ENCODE peak calls at places on chromosome 5, in four cellular contexts. One of them, this sample, is unnamed.

GRCh38 chr5:32842798-32843531 is 131.8 kb downstream of the NPR3 start:
- DNase-seq in heart right ventricle: no peak
- DNase-seq in left cardiac atrium: peak; percentile 35
- DNase-seq in stimulated activated CD8-positive, alpha-beta memory T cell treated with anti-CD3 and anti-CD28 coated beads, Interleukin-12 subunit alpha, Interleukin-12 subunit beta, amount 100 ng/mL, for 1 hour: no peak
- DNase-seq in this sample: no peak

GRCh38 chr5:169152946-169153345 is 148.0 kb downstream of the SLIT3 start:
- DNase-seq in heart right ventricle: no peak
- DNase-seq in left cardiac atrium: no peak
- DNase-seq in stimulated activated CD8-positive, alpha-beta memory T cell treated with anti-CD3 and anti-CD28 coated beads, Interleukin-12 subunit alpha, Interleukin-12 subunit beta, amount 100 ng/mL, for 1 hour: no peak
- DNase-seq in this sample: no peak

GRCh38 chr5:149355688-149356087 is 2.2 kb upstream of the PCYOX1L start:
- DNase-seq in heart right ventricle: no peak
- DNase-seq in left cardiac atrium: no peak
- DNase-seq in stimulated activated CD8-positive, alpha-beta memory T cell treated with anti-CD3 and anti-CD28 coated beads, Interleukin-12 subunit alpha, Interleukin-12 subunit beta, amount 100 ng/mL, for 1 hour: no peak
- DNase-seq in this sample: no peak

GRCh38 chr5:54520438-54520846 is 2.9 kb downstream of the SNX18 start:
- DNase-seq in heart right ventricle: peak; percentile 30
- DNase-seq in left cardiac atrium: no peak
- DNase-seq in stimulated activated CD8-positive, alpha-beta memory T cell treated with anti-CD3 and anti-CD28 coated beads, Interleukin-12 subunit alpha, Interleukin-12 subunit beta, amount 100 ng/mL, for 1 hour: no peak
- DNase-seq in this sample: no peak

GRCh38 chr5:37435261-37435660 is 56.1 kb downstream of the WDR70 start:
- DNase-seq in heart right ventricle: no peak
- DNase-seq in left cardiac atrium: no peak
- DNase-seq in stimulated activated CD8-positive, alpha-beta memory T cell treated with anti-CD3 and anti-CD28 coated beads, Interleukin-12 subunit alpha, Interleukin-12 subunit beta, amount 100 ng/mL, for 1 hour: no peak
- DNase-seq in this sample: no peak

GRCh38 chr5:101894985-101895384 is 401.1 kb downstream of the SLCO4C1 start:
- DNase-seq in heart right ventricle: no peak
- DNase-seq in left cardiac atrium: no peak
- DNase-seq in stimulated activated CD8-positive, alpha-beta memory T cell treated with anti-CD3 and anti-CD28 coated beads, Interleukin-12 subunit alpha, Interleukin-12 subunit beta, amount 100 ng/mL, for 1 hour: no peak
- DNase-seq in this sample: no peak

GRCh38 chr5:96537386-96537785 is 104.3 kb upstream of the PCSK1 start:
- DNase-seq in heart right ventricle: no peak
- DNase-seq in left cardiac atrium: no peak
- DNase-seq in stimulated activated CD8-positive, alpha-beta memory T cell treated with anti-CD3 and anti-CD28 coated beads, Interleukin-12 subunit alpha, Interleukin-12 subunit beta, amount 100 ng/mL, for 1 hour: no peak
- DNase-seq in this sample: peak; percentile 1

GRCh38 chr5:175466700-175467318 is 11.6 kb upstream of the SFXN1 start:
- DNase-seq in heart right ventricle: no peak
- DNase-seq in left cardiac atrium: no peak
- DNase-seq in stimulated activated CD8-positive, alpha-beta memory T cell treated with anti-CD3 and anti-CD28 coated beads, Interleukin-12 subunit alpha, Interleukin-12 subunit beta, amount 100 ng/mL, for 1 hour: no peak
- DNase-seq in this sample: no peak

GRCh38 chr5:141914154-141914743 is 9.4 kb upstream of the DELE1 start:
- DNase-seq in heart right ventricle: peak; percentile 25
- DNase-seq in left cardiac atrium: peak; percentile 64
- DNase-seq in stimulated activated CD8-positive, alpha-beta memory T cell treated with anti-CD3 and anti-CD28 coated beads, Interleukin-12 subunit alpha, Interleukin-12 subunit beta, amount 100 ng/mL, for 1 hour: no peak
- DNase-seq in this sample: no peak

GRCh38 chr5:100479079-100479688 is 56.0 kb upstream of the FAM174A start:
- DNase-seq in heart right ventricle: no peak
- DNase-seq in left cardiac atrium: no peak
- DNase-seq in stimulated activated CD8-positive, alpha-beta memory T cell treated with anti-CD3 and anti-CD28 coated beads, Interleukin-12 subunit alpha, Interleukin-12 subunit beta, amount 100 ng/mL, for 1 hour: no peak
- DNase-seq in this sample: no peak

GRCh38 chr5:149583394-149583793 is 2.1 kb downstream of the ARHGEF37 start:
- DNase-seq in heart right ventricle: peak; percentile 34
- DNase-seq in left cardiac atrium: no peak
- DNase-seq in stimulated activated CD8-positive, alpha-beta memory T cell treated with anti-CD3 and anti-CD28 coated beads, Interleukin-12 subunit alpha, Interleukin-12 subunit beta, amount 100 ng/mL, for 1 hour: no peak
- DNase-seq in this sample: no peak

GRCh38 chr5:34703767-34704324 is 47.7 kb downstream of the RAI14 start:
- DNase-seq in heart right ventricle: no peak
- DNase-seq in left cardiac atrium: no peak
- DNase-seq in stimulated activated CD8-positive, alpha-beta memory T cell treated with anti-CD3 and anti-CD28 coated beads, Interleukin-12 subunit alpha, Interleukin-12 subunit beta, amount 100 ng/mL, for 1 hour: no peak
- DNase-seq in this sample: no peak

GRCh38 chr5:169160405-169160901 is 140.5 kb downstream of the SLIT3 start:
- DNase-seq in heart right ventricle: no peak
- DNase-seq in left cardiac atrium: peak; percentile 49
- DNase-seq in stimulated activated CD8-positive, alpha-beta memory T cell treated with anti-CD3 and anti-CD28 coated beads, Interleukin-12 subunit alpha, Interleukin-12 subunit beta, amount 100 ng/mL, for 1 hour: no peak
- DNase-seq in this sample: no peak

GRCh38 chr5:18967637-18968036 is 1020.4 kb downstream of the CDH18 start:
- DNase-seq in heart right ventricle: no peak
- DNase-seq in left cardiac atrium: no peak
- DNase-seq in stimulated activated CD8-positive, alpha-beta memory T cell treated with anti-CD3 and anti-CD28 coated beads, Interleukin-12 subunit alpha, Interleukin-12 subunit beta, amount 100 ng/mL, for 1 hour: no peak
- DNase-seq in this sample: no peak

GRCh38 chr5:107808671-107809137 is 138.0 kb upstream of the EFNA5 start:
- DNase-seq in heart right ventricle: no peak
- DNase-seq in left cardiac atrium: no peak
- DNase-seq in stimulated activated CD8-positive, alpha-beta memory T cell treated with anti-CD3 and anti-CD28 coated beads, Interleukin-12 subunit alpha, Interleukin-12 subunit beta, amount 100 ng/mL, for 1 hour: no peak
- DNase-seq in this sample: no peak

GRCh38 chr5:154646841-154647759 is 108.1 kb upstream of the LARP1 start:
- DNase-seq in heart right ventricle: peak; percentile 22
- DNase-seq in left cardiac atrium: peak; percentile 42
- DNase-seq in stimulated activated CD8-positive, alpha-beta memory T cell treated with anti-CD3 and anti-CD28 coated beads, Interleukin-12 subunit alpha, Interleukin-12 subunit beta, amount 100 ng/mL, for 1 hour: no peak
- DNase-seq in this sample: no peak

GRCh38 chr5:18314192-18314778 is 680.0 kb downstream of the TAF11L14 start:
- DNase-seq in heart right ventricle: no peak
- DNase-seq in left cardiac atrium: no peak
- DNase-seq in stimulated activated CD8-positive, alpha-beta memory T cell treated with anti-CD3 and anti-CD28 coated beads, Interleukin-12 subunit alpha, Interleukin-12 subunit beta, amount 100 ng/mL, for 1 hour: no peak
- DNase-seq in this sample: no peak

GRCh38 chr5:72815580-72816296 is 723 bp upstream of the TNPO1 start:
- DNase-seq in heart right ventricle: no peak
- DNase-seq in left cardiac atrium: no peak
- DNase-seq in stimulated activated CD8-positive, alpha-beta memory T cell treated with anti-CD3 and anti-CD28 coated beads, Interleukin-12 subunit alpha, Interleukin-12 subunit beta, amount 100 ng/mL, for 1 hour: no peak
- DNase-seq in this sample: no peak

GRCh38 chr5:111223790-111224560 is at the start of gene CAMK4:
- DNase-seq in heart right ventricle: peak; percentile 54
- DNase-seq in left cardiac atrium: peak; percentile 58
- DNase-seq in stimulated activated CD8-positive, alpha-beta memory T cell treated with anti-CD3 and anti-CD28 coated beads, Interleukin-12 subunit alpha, Interleukin-12 subunit beta, amount 100 ng/mL, for 1 hour: peak; percentile 67
- DNase-seq in this sample: peak; percentile 51

GRCh38 chr5:132464155-132464939 is 26.2 kb downstream of the IRF1 start:
- DNase-seq in heart right ventricle: no peak
- DNase-seq in left cardiac atrium: no peak
- DNase-seq in stimulated activated CD8-positive, alpha-beta memory T cell treated with anti-CD3 and anti-CD28 coated beads, Interleukin-12 subunit alpha, Interleukin-12 subunit beta, amount 100 ng/mL, for 1 hour: no peak
- DNase-seq in this sample: no peak

GRCh38 chr5:14114615-14115251 is 28.4 kb upstream of the TRIO start:
- DNase-seq in heart right ventricle: no peak
- DNase-seq in left cardiac atrium: no peak
- DNase-seq in stimulated activated CD8-positive, alpha-beta memory T cell treated with anti-CD3 and anti-CD28 coated beads, Interleukin-12 subunit alpha, Interleukin-12 subunit beta, amount 100 ng/mL, for 1 hour: no peak
- DNase-seq in this sample: no peak

GRCh38 chr5:126777974-126778674 is 1.2 kb downstream of the LMNB1 start:
- DNase-seq in heart right ventricle: peak; percentile 86
- DNase-seq in left cardiac atrium: peak; percentile 91
- DNase-seq in stimulated activated CD8-positive, alpha-beta memory T cell treated with anti-CD3 and anti-CD28 coated beads, Interleukin-12 subunit alpha, Interleukin-12 subunit beta, amount 100 ng/mL, for 1 hour: peak; percentile 84
- DNase-seq in this sample: peak; percentile 90

GRCh38 chr5:31962928-31963327 is 211.2 kb downstream of the GOLPH3 start:
- DNase-seq in heart right ventricle: no peak
- DNase-seq in left cardiac atrium: no peak
- DNase-seq in stimulated activated CD8-positive, alpha-beta memory T cell treated with anti-CD3 and anti-CD28 coated beads, Interleukin-12 subunit alpha, Interleukin-12 subunit beta, amount 100 ng/mL, for 1 hour: no peak
- DNase-seq in this sample: no peak

GRCh38 chr5:111432828-111433536 is 79.4 kb downstream of the STARD4 start:
- DNase-seq in heart right ventricle: no peak
- DNase-seq in left cardiac atrium: no peak
- DNase-seq in stimulated activated CD8-positive, alpha-beta memory T cell treated with anti-CD3 and anti-CD28 coated beads, Interleukin-12 subunit alpha, Interleukin-12 subunit beta, amount 100 ng/mL, for 1 hour: no peak
- DNase-seq in this sample: no peak

GRCh38 chr5:10454591-10455272 is 13.1 kb downstream of the ROPN1L start:
- DNase-seq in heart right ventricle: no peak
- DNase-seq in left cardiac atrium: no peak
- DNase-seq in stimulated activated CD8-positive, alpha-beta memory T cell treated with anti-CD3 and anti-CD28 coated beads, Interleukin-12 subunit alpha, Interleukin-12 subunit beta, amount 100 ng/mL, for 1 hour: no peak
- DNase-seq in this sample: no peak

GRCh38 chr5:6766558-6767191 is 53.4 kb downstream of the TENT4A start:
- DNase-seq in heart right ventricle: peak; percentile 86
- DNase-seq in left cardiac atrium: peak; percentile 86
- DNase-seq in stimulated activated CD8-positive, alpha-beta memory T cell treated with anti-CD3 and anti-CD28 coated beads, Interleukin-12 subunit alpha, Interleukin-12 subunit beta, amount 100 ng/mL, for 1 hour: peak; percentile 11
- DNase-seq in this sample: no peak

GRCh38 chr5:87393331-87393730 is 19.4 kb downstream of the CCNH start:
- DNase-seq in heart right ventricle: no peak
- DNase-seq in left cardiac atrium: no peak
- DNase-seq in stimulated activated CD8-positive, alpha-beta memory T cell treated with anti-CD3 and anti-CD28 coated beads, Interleukin-12 subunit alpha, Interleukin-12 subunit beta, amount 100 ng/mL, for 1 hour: no peak
- DNase-seq in this sample: no peak

This sample was measured in activated CD4-positive, CD25-positive, alpha-beta regulatory T cell treated with anti-CD3 and anti-CD28 coated beads, Interleukin-2, amount 50 U/mL, for 16 hours.